ENCODE peak calls at places on chromosomes 13 and 19, in nine cellular contexts. One of them, this sample, is unnamed.

GRCh38 chr13:19618925-19619324 is 14.5 kb upstream of the MPHOSPH8 start:
- DNase-seq in T-cell: no peak
- DNase-seq in activated T-cell treated with anti-CD3 and anti-CD28 coated beads, Interleukin-2, amount 50 U/mL, for 72 hours: peak; percentile 14
- DNase-seq in EH: peak; percentile 40
- DNase-seq in A549: no peak
- DNase-seq in smooth muscle cell of the brain vasculature: no peak
- DNase-seq in omental fat pad: no peak
- DNase-seq in KBM-7: peak; percentile 59
- DNase-seq in testis: no peak
- DNase-seq in this sample: no peak

GRCh38 chr19:30911491-30911890 is 437.7 kb downstream of the TSHZ3 start:
- DNase-seq in T-cell: no peak
- DNase-seq in activated T-cell treated with anti-CD3 and anti-CD28 coated beads, Interleukin-2, amount 50 U/mL, for 72 hours: no peak
- DNase-seq in EH: no peak
- DNase-seq in A549: no peak
- DNase-seq in smooth muscle cell of the brain vasculature: no peak
- DNase-seq in omental fat pad: no peak
- DNase-seq in KBM-7: no peak
- DNase-seq in testis: no peak
- DNase-seq in this sample: no peak

GRCh38 chr19:46069841-46070341 is 29.1 kb upstream of the IGFL4 start:
- DNase-seq in T-cell: no peak
- DNase-seq in activated T-cell treated with anti-CD3 and anti-CD28 coated beads, Interleukin-2, amount 50 U/mL, for 72 hours: no peak
- DNase-seq in EH: peak; percentile 88
- DNase-seq in A549: no peak
- DNase-seq in smooth muscle cell of the brain vasculature: no peak
- DNase-seq in omental fat pad: no peak
- DNase-seq in KBM-7: no peak
- DNase-seq in testis: no peak
- DNase-seq in this sample: no peak

GRCh38 chr19:50975766-50976165 is 6.4 kb upstream of the KLK6 start:
- DNase-seq in T-cell: no peak
- DNase-seq in activated T-cell treated with anti-CD3 and anti-CD28 coated beads, Interleukin-2, amount 50 U/mL, for 72 hours: no peak
- DNase-seq in EH: no peak
- DNase-seq in A549: peak; percentile 72
- DNase-seq in smooth muscle cell of the brain vasculature: no peak
- DNase-seq in omental fat pad: no peak
- DNase-seq in KBM-7: no peak
- DNase-seq in testis: no peak
- DNase-seq in this sample: no peak

GRCh38 chr13:59906413-59907027 is 257.2 kb downstream of the DIAPH3 start:
- DNase-seq in T-cell: no peak
- DNase-seq in activated T-cell treated with anti-CD3 and anti-CD28 coated beads, Interleukin-2, amount 50 U/mL, for 72 hours: no peak
- DNase-seq in EH: peak; percentile 55
- DNase-seq in A549: no peak
- DNase-seq in smooth muscle cell of the brain vasculature: peak; percentile 24
- DNase-seq in omental fat pad: no peak
- DNase-seq in KBM-7: peak; percentile 11
- DNase-seq in testis: no peak
- DNase-seq in this sample: peak; percentile 2

GRCh38 chr13:109919715-109920375 is 133.5 kb upstream of the IRS2 start:
- DNase-seq in T-cell: no peak
- DNase-seq in activated T-cell treated with anti-CD3 and anti-CD28 coated beads, Interleukin-2, amount 50 U/mL, for 72 hours: no peak
- DNase-seq in EH: peak; percentile 58
- DNase-seq in A549: no peak
- DNase-seq in smooth muscle cell of the brain vasculature: no peak
- DNase-seq in omental fat pad: no peak
- DNase-seq in KBM-7: no peak
- DNase-seq in testis: no peak
- DNase-seq in this sample: no peak

GRCh38 chr19:4094291-4094690 is 27.6 kb upstream of the ZBTB7A start:
- DNase-seq in T-cell: no peak
- DNase-seq in activated T-cell treated with anti-CD3 and anti-CD28 coated beads, Interleukin-2, amount 50 U/mL, for 72 hours: no peak
- DNase-seq in EH: no peak
- DNase-seq in A549: no peak
- DNase-seq in smooth muscle cell of the brain vasculature: no peak
- DNase-seq in omental fat pad: no peak
- DNase-seq in KBM-7: no peak
- DNase-seq in testis: no peak
- DNase-seq in this sample: no peak

GRCh38 chr13:89920461-89920860 is 1427.0 kb upstream of the MIR17HG start:
- DNase-seq in T-cell: no peak
- DNase-seq in activated T-cell treated with anti-CD3 and anti-CD28 coated beads, Interleukin-2, amount 50 U/mL, for 72 hours: no peak
- DNase-seq in EH: no peak
- DNase-seq in A549: no peak
- DNase-seq in smooth muscle cell of the brain vasculature: no peak
- DNase-seq in omental fat pad: no peak
- DNase-seq in KBM-7: no peak
- DNase-seq in testis: no peak
- DNase-seq in this sample: no peak

GRCh38 chr13:41651413-41652068 is 194.2 kb downstream of the RGCC start:
- DNase-seq in T-cell: no peak
- DNase-seq in activated T-cell treated with anti-CD3 and anti-CD28 coated beads, Interleukin-2, amount 50 U/mL, for 72 hours: no peak
- DNase-seq in EH: no peak
- DNase-seq in A549: no peak
- DNase-seq in smooth muscle cell of the brain vasculature: no peak
- DNase-seq in omental fat pad: no peak
- DNase-seq in KBM-7: no peak
- DNase-seq in testis: no peak
- DNase-seq in this sample: no peak

GRCh38 chr13:74191036-74191809 is 57.0 kb upstream of the KLF12 start:
- DNase-seq in T-cell: no peak
- DNase-seq in activated T-cell treated with anti-CD3 and anti-CD28 coated beads, Interleukin-2, amount 50 U/mL, for 72 hours: no peak
- DNase-seq in EH: no peak
- DNase-seq in A549: no peak
- DNase-seq in smooth muscle cell of the brain vasculature: no peak
- DNase-seq in omental fat pad: no peak
- DNase-seq in KBM-7: no peak
- DNase-seq in testis: no peak
- DNase-seq in this sample: no peak

GRCh38 chr19:56273563-56274117 is 1.1 kb downstream of the EDDM13 start:
- DNase-seq in T-cell: no peak
- DNase-seq in activated T-cell treated with anti-CD3 and anti-CD28 coated beads, Interleukin-2, amount 50 U/mL, for 72 hours: no peak
- DNase-seq in EH: peak; percentile 62
- DNase-seq in A549: no peak
- DNase-seq in smooth muscle cell of the brain vasculature: no peak
- DNase-seq in omental fat pad: no peak
- DNase-seq in KBM-7: no peak
- DNase-seq in testis: no peak
- DNase-seq in this sample: no peak

GRCh38 chr19:40519352-40520322 is 52.8 kb downstream of the SPTBN4 start:
- DNase-seq in T-cell: no peak
- DNase-seq in activated T-cell treated with anti-CD3 and anti-CD28 coated beads, Interleukin-2, amount 50 U/mL, for 72 hours: peak; percentile 40
- DNase-seq in EH: peak; percentile 50
- DNase-seq in A549: peak; percentile 72
- DNase-seq in smooth muscle cell of the brain vasculature: no peak
- DNase-seq in omental fat pad: no peak
- DNase-seq in KBM-7: no peak
- DNase-seq in testis: no peak
- DNase-seq in this sample: no peak

GRCh38 chr19:39631178-39631577 is 24.5 kb upstream of the LGALS16 start:
- DNase-seq in T-cell: no peak
- DNase-seq in activated T-cell treated with anti-CD3 and anti-CD28 coated beads, Interleukin-2, amount 50 U/mL, for 72 hours: no peak
- DNase-seq in EH: no peak
- DNase-seq in A549: no peak
- DNase-seq in smooth muscle cell of the brain vasculature: no peak
- DNase-seq in omental fat pad: no peak
- DNase-seq in KBM-7: no peak
- DNase-seq in testis: no peak
- DNase-seq in this sample: no peak

GRCh38 chr13:83162493-83162892 is 719.8 kb downstream of the SLITRK1 start:
- DNase-seq in T-cell: no peak
- DNase-seq in activated T-cell treated with anti-CD3 and anti-CD28 coated beads, Interleukin-2, amount 50 U/mL, for 72 hours: no peak
- DNase-seq in EH: peak; percentile 11
- DNase-seq in A549: no peak
- DNase-seq in smooth muscle cell of the brain vasculature: no peak
- DNase-seq in omental fat pad: no peak
- DNase-seq in KBM-7: no peak
- DNase-seq in testis: no peak
- DNase-seq in this sample: no peak

GRCh38 chr13:23159205-23159586 is 21.6 kb upstream of the SGCG start:
- DNase-seq in T-cell: no peak
- DNase-seq in activated T-cell treated with anti-CD3 and anti-CD28 coated beads, Interleukin-2, amount 50 U/mL, for 72 hours: peak; percentile 26
- DNase-seq in EH: peak; percentile 29
- DNase-seq in A549: peak; percentile 24
- DNase-seq in smooth muscle cell of the brain vasculature: no peak
- DNase-seq in omental fat pad: no peak
- DNase-seq in KBM-7: peak; percentile 11
- DNase-seq in testis: peak; percentile 66
- DNase-seq in this sample: no peak